ENCODE peak calls at places on chromosomes 11 and 22, in four cellular contexts. C, V, Z and S are unnamed samples.
A peak's percentile ranks its signal among the peaks of the same experiment; 100 is the strongest.

GRCh38 chr22:32557424-32557823 is 82.8 kb downstream of the FBXO7 start:
- DNase-seq in Z (no peak), V (no peak), C (no peak), S (peak; percentile 37)

GRCh38 chr11:27697679-27698275 is 2.5 kb downstream of the BDNF start:
- DNase-seq in Z (no peak), C (no peak), V (no peak), S (no peak)

GRCh38 chr22:27534720-27535125 is 266.8 kb downstream of the MN1 start:
- DNase-seq in Z (no peak), V (no peak), C (no peak), S (peak; percentile 36)

GRCh38 chr11:65308281-65308891 is 6.3 kb upstream of the CDC42EP2 start:
- DNase-seq in V (peak; percentile 72), Z (peak; percentile 42), C (no peak), S (no peak)

GRCh38 chr11:64854157-64854533 is 9.7 kb upstream of the CDC42BPG start:
- DNase-seq in Z (no peak), C (no peak), V (no peak), S (no peak)

GRCh38 chr11:90204832-90205646 is 17.8 kb downstream of the CHORDC1 start:
- DNase-seq in C (peak; percentile 52), V (no peak), Z (no peak), S (no peak)

GRCh38 chr11:131671320-131671719 is 300.9 kb downstream of the NTM start:
- DNase-seq in V (no peak), Z (no peak), C (no peak), S (no peak)

GRCh38 chr11:131665344-131665968 is 295.0 kb downstream of the NTM start:
- DNase-seq in V (no peak), C (no peak), Z (no peak), S (no peak)

GRCh38 chr22:41417622-41418390 is 28.8 kb downstream of the TOB2 start:
- DNase-seq in C (no peak), Z (peak; percentile 89), V (peak; percentile 92), S (no peak)

GRCh38 chr11:117638913-117639543 is 158.0 kb downstream of the DSCAML1 start:
- DNase-seq in Z (no peak), C (no peak), V (no peak), S (no peak)

GRCh38 chr22:46462726-46463371 is 74.6 kb downstream of the CELSR1 start:
- DNase-seq in C (no peak), V (no peak), Z (no peak), S (peak; percentile 60)

GRCh38 chr11:134372961-134373360 is 39.1 kb downstream of the B3GAT1 start:
- DNase-seq in Z (no peak), V (no peak), C (no peak), S (no peak)

GRCh38 chr11:8533332-8533731 is 60.7 kb downstream of the STK33 start:
- DNase-seq in C (no peak), Z (no peak), V (no peak), S (no peak)

GRCh38 chr11:56841210-56841810 is 92.8 kb upstream of the OR9G4 start:
- DNase-seq in V (no peak), C (peak; percentile 79), Z (peak; percentile 57), S (peak; percentile 5)

GRCh38 chr11:79078999-79079398 is 361.8 kb downstream of the TENM4 start:
- DNase-seq in Z (no peak), V (peak; percentile 26), C (no peak), S (no peak)

GRCh38 chr11:119317592-119318239 is 786 bp upstream of the MCAM start:
- DNase-seq in C (no peak), V (no peak), Z (no peak), S (no peak)
- H3K4me3 ChIP-seq in C (peak overlapping the region; percentile 11), V (peak overlapping the region; percentile 94), Z (peak overlapping the region; percentile 56), S (no peak overlapping the region)

GRCh38 chr11:31237819-31238771 is 131.4 kb downstream of the DCDC1 start:
- DNase-seq in V (no peak), C (no peak), Z (no peak), S (no peak)

GRCh38 chr11:31236052-31236652 is 133.4 kb downstream of the DCDC1 start:
- DNase-seq in V (no peak), Z (no peak), C (no peak), S (no peak)

GRCh38 chr11:31233425-31233824 is 136.1 kb downstream of the DCDC1 start:
- DNase-seq in V (no peak), C (no peak), Z (no peak), S (no peak)
- TF ChIP-seq CTCF in V (no peak), C (peak; percentile 14), Z (no peak), S (no peak)

GRCh38 chr22:50471197-50471847 is 3.5 kb downstream of the SBF1 start:
- DNase-seq in C (no peak), Z (no peak), V (no peak), S (no peak)

GRCh38 chr22:50470491-50470890 is 4.3 kb downstream of the SBF1 start:
- DNase-seq in Z (peak; percentile 67), V (no peak), C (no peak), S (no peak)

GRCh38 chr22:50467773-50468440 is 6.9 kb downstream of the SBF1 start:
- DNase-seq in V (no peak), C (no peak), Z (no peak), S (no peak)

GRCh38 chr22:50468626-50469025 is 6.2 kb downstream of the SBF1 start:
- DNase-seq in C (no peak), V (no peak), Z (no peak), S (no peak)

GRCh38 chr22:50469377-50470305 is 5.2 kb downstream of the SBF1 start:
- DNase-seq in C (no peak), Z (peak; percentile 95), V (peak; percentile 54), S (no peak)
- H3K27me3 ChIP-seq in C (no peaks in the 10 kb centered on the region), Z (no peaks in the 10 kb centered on the region), V (no peaks in the 10 kb centered on the region), S (no peaks in the 10 kb centered on the region)

GRCh38 chr11:70807195-70807543 is 408.8 kb downstream of the CTTN start:
- DNase-seq in V (no peak), C (no peak), Z (no peak), S (no peak)
- H3K4me3 ChIP-seq in V (no peak overlapping the region), C (no peak overlapping the region), Z (no peak overlapping the region), S (no peak overlapping the region)

GRCh38 chr22:38724926-38725571 is 19.3 kb downstream of the GTPBP1 start:
- DNase-seq in V (no peak), Z (no peak), C (peak; percentile 56), S (no peak)
- TF ChIP-seq CTCF in V (peak; percentile 33), Z (peak; percentile 21), C (peak; percentile 56), S (peak; percentile 56)

GRCh38 chr11:19342036-19342435 is 101.3 kb upstream of the E2F8 start:
- DNase-seq in Z (no peak), C (no peak), V (no peak), S (no peak)
- H3K27me3 ChIP-seq in Z (peaks cover 77% of the 10 kb centered on the region), C (peaks cover 95% of the 10 kb centered on the region), V (peaks cover 29% of the 10 kb centered on the region), S (peaks cover 35% of the 10 kb centered on the region)

GRCh38 chr22:38338772-38339379 is 21.6 kb upstream of the CSNK1E start:
- DNase-seq in V (no peak), Z (peak; percentile 1), C (no peak), S (no peak)

GRCh38 chr22:38335077-38335476 is 17.8 kb upstream of the CSNK1E start:
- DNase-seq in Z (no peak), V (no peak), C (no peak), S (no peak)

GRCh38 chr22:38336699-38337098 is 19.5 kb upstream of the CSNK1E start:
- DNase-seq in C (no peak), Z (no peak), V (no peak), S (no peak)
- H3K4me3 ChIP-seq in C (no peak overlapping the region), Z (no peak overlapping the region), V (no peak overlapping the region), S (peak overlapping the region; percentile 46)

GRCh38 chr11:74842967-74843366 is 94.3 kb downstream of the RNF169 start:
- DNase-seq in V (no peak), C (no peak), Z (no peak), S (no peak)
- TF ChIP-seq CTCF in V (no peak), C (no peak), Z (no peak), S (no peak)